ENCODE peak calls at places on chromosome 19, in eight cellular contexts. One of them, this sample, is unnamed.

GRCh38 chr19:1790054-1790762 is 21.9 kb downstream of the ATP8B3 start:
- DNase-seq in CD8-positive, alpha-beta T cell: no peak
- DNase-seq in Peyer's patch: no peak
- DNase-seq in PC-9: no peak
- DNase-seq in breast epithelium: no peak
- DNase-seq in foreskin keratinocyte: no peak
- DNase-seq in GM12878: no peak
- DNase-seq in CD8-positive, alpha-beta memory T cell: no peak
- DNase-seq in this sample: no peak

GRCh38 chr19:33554821-33555220 is 33.2 kb upstream of the PEPD start:
- DNase-seq in Peyer's patch: no peak
- DNase-seq in GM12878: no peak
- DNase-seq in CD8-positive, alpha-beta memory T cell: no peak
- DNase-seq in breast epithelium: peak
- DNase-seq in CD8-positive, alpha-beta T cell: no peak
- DNase-seq in foreskin keratinocyte: no peak
- DNase-seq in PC-9: no peak
- DNase-seq in this sample: no peak

GRCh38 chr19:2055871-2056809 is 5.1 kb upstream of the MKNK2 start:
- DNase-seq in Peyer's patch: peak
- DNase-seq in foreskin keratinocyte: peak
- DNase-seq in CD8-positive, alpha-beta T cell: no peak
- DNase-seq in CD8-positive, alpha-beta memory T cell: no peak
- DNase-seq in GM12878: no peak
- DNase-seq in breast epithelium: no peak
- DNase-seq in PC-9: peak
- DNase-seq in this sample: no peak

GRCh38 chr19:6047741-6048231 is 62.5 kb downstream of the RFX2 start:
- DNase-seq in CD8-positive, alpha-beta memory T cell: no peak
- DNase-seq in foreskin keratinocyte: no peak
- DNase-seq in CD8-positive, alpha-beta T cell: no peak
- DNase-seq in breast epithelium: peak
- DNase-seq in PC-9: no peak
- DNase-seq in GM12878: no peak
- DNase-seq in Peyer's patch: peak
- DNase-seq in this sample: no peak

GRCh38 chr19:10388957-10389356 is 8.6 kb upstream of the TYK2 start:
- DNase-seq in breast epithelium: peak
- DNase-seq in GM12878: peak
- DNase-seq in CD8-positive, alpha-beta T cell: peak
- DNase-seq in CD8-positive, alpha-beta memory T cell: peak
- DNase-seq in Peyer's patch: peak
- DNase-seq in foreskin keratinocyte: peak
- DNase-seq in PC-9: peak
- DNase-seq in this sample: no peak

GRCh38 chr19:54356444-54357056 is 8.2 kb downstream of the LAIR1 start:
- DNase-seq in foreskin keratinocyte: no peak
- DNase-seq in GM12878: no peak
- DNase-seq in PC-9: no peak
- DNase-seq in breast epithelium: no peak
- DNase-seq in Peyer's patch: no peak
- DNase-seq in CD8-positive, alpha-beta memory T cell: no peak
- DNase-seq in CD8-positive, alpha-beta T cell: no peak
- DNase-seq in this sample: no peak

GRCh38 chr19:13169769-13170168 is 19.6 kb downstream of the IER2 start:
- DNase-seq in PC-9: peak
- DNase-seq in breast epithelium: peak
- DNase-seq in CD8-positive, alpha-beta T cell: no peak
- DNase-seq in foreskin keratinocyte: peak
- DNase-seq in CD8-positive, alpha-beta memory T cell: no peak
- DNase-seq in Peyer's patch: peak
- DNase-seq in GM12878: no peak
- DNase-seq in this sample: peak

GRCh38 chr19:5690955-5691204 is 785 bp downstream of the RPL36 start:
- DNase-seq in GM12878: no peak
- DNase-seq in foreskin keratinocyte: peak
- DNase-seq in PC-9: no peak
- DNase-seq in Peyer's patch: no peak
- DNase-seq in breast epithelium: no peak
- DNase-seq in CD8-positive, alpha-beta memory T cell: no peak
- DNase-seq in CD8-positive, alpha-beta T cell: no peak
- DNase-seq in this sample: no peak

GRCh38 chr19:47228168-47228936 is 2.6 kb downstream of the BBC3 start:
- DNase-seq in foreskin keratinocyte: peak
- DNase-seq in GM12878: no peak
- DNase-seq in Peyer's patch: peak
- DNase-seq in CD8-positive, alpha-beta memory T cell: peak
- DNase-seq in PC-9: peak
- DNase-seq in CD8-positive, alpha-beta T cell: peak
- DNase-seq in breast epithelium: peak
- DNase-seq in this sample: no peak

GRCh38 chr19:45306522-45307027 is 16.1 kb downstream of the CKM start:
- DNase-seq in Peyer's patch: no peak
- DNase-seq in breast epithelium: no peak
- DNase-seq in CD8-positive, alpha-beta memory T cell: no peak
- DNase-seq in GM12878: no peak
- DNase-seq in foreskin keratinocyte: no peak
- DNase-seq in CD8-positive, alpha-beta T cell: no peak
- DNase-seq in PC-9: no peak
- DNase-seq in this sample: no peak

GRCh38 chr19:51338563-51339312 is 3.2 kb downstream of the VSIG10L start:
- DNase-seq in CD8-positive, alpha-beta memory T cell: peak
- DNase-seq in foreskin keratinocyte: peak
- DNase-seq in GM12878: peak
- DNase-seq in CD8-positive, alpha-beta T cell: peak
- DNase-seq in PC-9: peak
- DNase-seq in breast epithelium: peak
- DNase-seq in Peyer's patch: peak
- DNase-seq in this sample: no peak

GRCh38 chr19:6519289-6519688 is 11.5 kb upstream of the TNFSF9 start:
- DNase-seq in foreskin keratinocyte: peak
- DNase-seq in CD8-positive, alpha-beta memory T cell: no peak
- DNase-seq in breast epithelium: no peak
- DNase-seq in CD8-positive, alpha-beta T cell: no peak
- DNase-seq in PC-9: no peak
- DNase-seq in GM12878: no peak
- DNase-seq in Peyer's patch: no peak
- DNase-seq in this sample: peak

GRCh38 chr19:44748426-44749254 is at the start of gene BCL3:
- DNase-seq in CD8-positive, alpha-beta T cell: peak
- DNase-seq in Peyer's patch: peak
- DNase-seq in breast epithelium: peak
- DNase-seq in CD8-positive, alpha-beta memory T cell: peak
- DNase-seq in foreskin keratinocyte: no peak
- DNase-seq in GM12878: no peak
- DNase-seq in PC-9: peak
- DNase-seq in this sample: no peak

GRCh38 chr19:1470864-1471513 is 8.0 kb downstream of the C19orf25 start:
- DNase-seq in CD8-positive, alpha-beta T cell: no peak
- DNase-seq in PC-9: no peak
- DNase-seq in breast epithelium: no peak
- DNase-seq in Peyer's patch: no peak
- DNase-seq in foreskin keratinocyte: no peak
- DNase-seq in GM12878: no peak
- DNase-seq in CD8-positive, alpha-beta memory T cell: no peak
- DNase-seq in this sample: no peak

GRCh38 chr19:38930776-38931761 is at the start of gene MRPS12:
- DNase-seq in Peyer's patch: peak
- DNase-seq in GM12878: peak
- DNase-seq in CD8-positive, alpha-beta T cell: peak
- DNase-seq in foreskin keratinocyte: peak
- DNase-seq in PC-9: peak
- DNase-seq in breast epithelium: peak
- DNase-seq in CD8-positive, alpha-beta memory T cell: peak
- DNase-seq in this sample: peak

GRCh38 chr19:19159534-19159933 is 10.5 kb downstream of the MEF2B start:
- DNase-seq in breast epithelium: no peak
- DNase-seq in GM12878: no peak
- DNase-seq in Peyer's patch: no peak
- DNase-seq in CD8-positive, alpha-beta memory T cell: no peak
- DNase-seq in PC-9: no peak
- DNase-seq in foreskin keratinocyte: no peak
- DNase-seq in CD8-positive, alpha-beta T cell: no peak
- DNase-seq in this sample: no peak
- H3K27ac ChIP-seq in breast epithelium: no peak
- H3K27ac ChIP-seq in GM12878: peak
- H3K27ac ChIP-seq in Peyer's patch: no peak
- H3K27ac ChIP-seq in CD8-positive, alpha-beta memory T cell: no peak
- H3K27ac ChIP-seq in PC-9: no peak
- H3K27ac ChIP-seq in foreskin keratinocyte: no peak
- H3K27ac ChIP-seq in CD8-positive, alpha-beta T cell: no peak
- H3K27ac ChIP-seq in this sample: no peak

GRCh38 chr19:18379803-18380747 is 5.9 kb upstream of the GDF15 start:
- DNase-seq in Peyer's patch: peak
- DNase-seq in PC-9: peak
- DNase-seq in breast epithelium: peak
- DNase-seq in CD8-positive, alpha-beta T cell: no peak
- DNase-seq in CD8-positive, alpha-beta memory T cell: no peak
- DNase-seq in foreskin keratinocyte: peak
- DNase-seq in GM12878: no peak
- DNase-seq in this sample: peak

GRCh38 chr19:18385359-18385674 is 641 bp upstream of the GDF15 start:
- DNase-seq in CD8-positive, alpha-beta memory T cell: no peak
- DNase-seq in breast epithelium: no peak
- DNase-seq in Peyer's patch: no peak
- DNase-seq in PC-9: no peak
- DNase-seq in CD8-positive, alpha-beta T cell: no peak
- DNase-seq in foreskin keratinocyte: no peak
- DNase-seq in GM12878: no peak
- DNase-seq in this sample: no peak

GRCh38 chr19:18377026-18377425 is 8.9 kb upstream of the GDF15 start:
- DNase-seq in GM12878: no peak
- DNase-seq in foreskin keratinocyte: no peak
- DNase-seq in CD8-positive, alpha-beta T cell: no peak
- DNase-seq in PC-9: no peak
- DNase-seq in Peyer's patch: no peak
- DNase-seq in breast epithelium: no peak
- DNase-seq in CD8-positive, alpha-beta memory T cell: no peak
- DNase-seq in this sample: no peak

GRCh38 chr19:18384775-18385174 is 1.2 kb upstream of the GDF15 start:
- DNase-seq in Peyer's patch: no peak
- DNase-seq in PC-9: no peak
- DNase-seq in CD8-positive, alpha-beta memory T cell: no peak
- DNase-seq in breast epithelium: no peak
- DNase-seq in foreskin keratinocyte: no peak
- DNase-seq in CD8-positive, alpha-beta T cell: no peak
- DNase-seq in GM12878: no peak
- DNase-seq in this sample: no peak

DNA sequence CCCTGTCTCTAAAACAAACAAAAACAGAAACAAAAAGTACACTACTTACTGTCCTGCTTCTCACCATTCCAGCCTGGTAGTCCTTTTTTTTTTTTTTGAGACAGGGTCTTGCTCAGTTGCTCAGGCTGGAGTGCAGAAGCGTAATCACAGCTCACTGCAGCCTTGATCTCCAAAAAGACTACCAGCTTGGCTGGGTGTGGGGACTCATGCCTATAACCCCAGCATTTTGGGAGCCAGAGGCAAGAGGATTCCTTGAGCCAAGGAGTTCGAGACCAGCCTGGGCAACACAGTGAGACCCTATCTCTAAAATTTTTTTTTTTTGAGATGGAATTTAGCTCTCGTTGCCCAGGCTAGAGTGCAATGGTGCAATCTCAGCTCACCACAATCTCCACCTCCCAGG is 5.1 kb upstream of the GDF15 start:
- DNase-seq in foreskin keratinocyte: no peak
- DNase-seq in breast epithelium: no peak
- DNase-seq in CD8-positive, alpha-beta T cell: no peak
- DNase-seq in PC-9: no peak
- DNase-seq in Peyer's patch: no peak
- DNase-seq in GM12878: no peak
- DNase-seq in CD8-positive, alpha-beta memory T cell: no peak
- DNase-seq in this sample: no peak
- H3K27ac ChIP-seq in foreskin keratinocyte: no peak
- H3K27ac ChIP-seq in breast epithelium: peak
- H3K27ac ChIP-seq in CD8-positive, alpha-beta T cell: no peak
- H3K27ac ChIP-seq in PC-9: peak
- H3K27ac ChIP-seq in Peyer's patch: peak
- H3K27ac ChIP-seq in GM12878: no peak
- H3K27ac ChIP-seq in CD8-positive, alpha-beta memory T cell: peak
- H3K27ac ChIP-seq in this sample: peak

DNA sequence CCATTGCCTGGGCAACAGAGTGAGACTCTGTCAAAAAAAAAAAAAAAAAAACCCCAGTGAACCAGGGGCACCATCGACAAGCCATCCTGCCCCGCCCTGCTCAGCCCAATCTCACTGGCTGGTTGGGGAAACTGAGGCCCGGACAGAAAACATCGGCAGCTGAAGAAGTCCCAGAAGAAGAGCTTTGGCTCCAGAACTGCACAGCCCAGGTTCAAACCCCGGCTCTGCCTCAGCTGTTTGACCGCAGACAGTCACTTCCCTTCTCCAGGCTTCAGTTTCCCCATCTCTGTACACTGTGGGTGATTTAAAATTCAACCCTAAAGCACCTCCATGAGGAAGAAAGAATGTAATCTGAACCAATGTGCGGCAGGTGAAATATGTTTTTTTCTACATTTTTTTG is 9.4 kb upstream of the SEMA6B start:
- DNase-seq in GM12878: no peak
- DNase-seq in CD8-positive, alpha-beta memory T cell: no peak
- DNase-seq in breast epithelium: no peak
- DNase-seq in PC-9: no peak
- DNase-seq in Peyer's patch: no peak
- DNase-seq in foreskin keratinocyte: no peak
- DNase-seq in CD8-positive, alpha-beta T cell: no peak
- DNase-seq in this sample: no peak
- H3K27ac ChIP-seq in GM12878: no peak
- H3K27ac ChIP-seq in CD8-positive, alpha-beta memory T cell: no peak
- H3K27ac ChIP-seq in breast epithelium: no peak
- H3K27ac ChIP-seq in PC-9: no peak
- H3K27ac ChIP-seq in Peyer's patch: no peak
- H3K27ac ChIP-seq in foreskin keratinocyte: no peak
- H3K27ac ChIP-seq in CD8-positive, alpha-beta T cell: no peak
- H3K27ac ChIP-seq in this sample: no peak

DNA sequence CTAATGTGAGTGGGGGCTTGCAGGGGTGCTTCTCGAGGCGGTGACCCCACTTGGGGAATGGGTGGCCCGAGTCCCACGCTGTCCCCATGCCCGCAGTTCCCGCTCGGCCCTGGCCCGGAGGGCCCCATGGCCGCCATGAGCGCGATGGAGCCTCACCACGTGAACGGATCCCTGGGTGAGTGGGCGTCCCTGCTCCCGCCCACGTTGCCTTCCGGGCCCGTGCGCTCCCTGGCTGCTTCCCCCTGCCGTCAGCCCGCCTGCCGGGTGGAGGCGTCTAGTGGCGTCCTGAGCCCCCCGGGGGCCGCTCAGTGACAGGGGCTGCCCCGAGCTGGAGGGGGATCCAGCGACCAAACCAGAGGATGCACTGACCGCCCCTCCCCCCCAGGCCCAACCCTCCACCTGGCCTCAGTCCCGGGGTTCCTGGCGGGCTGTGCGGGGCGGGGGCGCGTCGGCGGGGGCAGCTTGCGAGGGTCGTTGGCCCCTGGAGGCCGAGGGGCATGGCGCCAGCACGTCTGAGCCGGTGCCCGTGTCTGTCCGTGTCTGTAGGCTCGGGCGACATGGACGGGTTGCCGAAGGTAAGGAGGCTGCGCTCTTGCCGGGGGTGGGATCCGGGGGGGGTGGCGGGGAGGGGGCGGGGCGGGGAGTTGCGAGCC is 4.8 kb downstream of the ISYNA1 start:
- DNase-seq in breast epithelium: no peak
- DNase-seq in CD8-positive, alpha-beta T cell: peak
- DNase-seq in GM12878: no peak
- DNase-seq in foreskin keratinocyte: no peak
- DNase-seq in Peyer's patch: peak
- DNase-seq in PC-9: no peak
- DNase-seq in CD8-positive, alpha-beta memory T cell: peak
- DNase-seq in this sample: no peak
- H3K27ac ChIP-seq in breast epithelium: peak
- H3K27ac ChIP-seq in CD8-positive, alpha-beta T cell: no peak
- H3K27ac ChIP-seq in GM12878: peak
- H3K27ac ChIP-seq in foreskin keratinocyte: peak
- H3K27ac ChIP-seq in Peyer's patch: peak
- H3K27ac ChIP-seq in PC-9: no peak
- H3K27ac ChIP-seq in CD8-positive, alpha-beta memory T cell: peak
- H3K27ac ChIP-seq in this sample: no peak